ENCODE peak calls at places on chromosomes 6 and 20, in nine cellular contexts. D, M, F, G, E, O, T, C and X are unnamed samples.

GRCh38 chr6:69917834-69918233 is 51.5 kb downstream of the COL19A1 start:
- DNase-seq in D (peak; percentile 7), M (peak; percentile 73), F (peak; percentile 32), G (no peak), E (peak; percentile 94), O (no peak), T (no peak), C (peak; percentile 66), X (peak; percentile 54)

GRCh38 chr20:61520761-61521460 is 268.9 kb downstream of the CDH4 start:
- DNase-seq in D (no peak), M (no peak), F (peak; percentile 70), G (no peak), E (no peak), O (no peak), T (no peak), C (no peak), X (peak; percentile 93)

GRCh38 chr6:40845588-40845987 is 193.4 kb downstream of the UNC5CL start:
- DNase-seq in D (peak; percentile 52), M (peak; percentile 69), F (peak; percentile 42), G (no peak), E (peak; percentile 30), O (peak; percentile 69), T (peak; percentile 36), C (no peak), X (no peak)

GRCh38 chr20:35327074-35327976 is 35.1 kb upstream of the FAM83C start:
- DNase-seq in D (peak; percentile 76), M (peak; percentile 30), F (peak; percentile 48), G (no peak), E (no peak), O (peak; percentile 81), T (no peak), C (no peak), X (no peak)

GRCh38 chr6:21500894-21501293 is 92.7 kb upstream of the SOX4 start:
- DNase-seq in D (no peak), M (no peak), F (no peak), G (no peak), E (no peak), O (no peak), T (no peak), C (no peak), X (no peak)

GRCh38 chr6:2663123-2663522 is 87.6 kb downstream of the MYLK4 start:
- DNase-seq in D (no peak), M (no peak), F (no peak), G (no peak), E (no peak), O (no peak), T (no peak), C (no peak), X (no peak)

GRCh38 chr6:26025047-26025893 is 62.0 kb upstream of the HFE start:
- DNase-seq in D (peak; percentile 77), M (peak; percentile 72), F (peak; percentile 82), G (no peak), E (peak; percentile 61), O (peak; percentile 67), T (peak; percentile 30), C (no peak), X (no peak)

GRCh38 chr6:113779656-113780055 is 77.5 kb upstream of the MARCKS start:
- DNase-seq in D (no peak), M (no peak), F (no peak), G (no peak), E (no peak), O (no peak), T (no peak), C (no peak), X (no peak)

GRCh38 chr6:105596284-105596755 is 193.4 kb upstream of the PREP start:
- DNase-seq in D (peak; percentile 92), M (peak; percentile 95), F (peak; percentile 92), G (no peak), E (peak; percentile 98), O (peak; percentile 30), T (no peak), C (peak; percentile 73), X (peak; percentile 87)

GRCh38 chr6:170271771-170272314 is 19.0 kb downstream of the DLL1 start:
- DNase-seq in D (no peak), M (no peak), F (no peak), G (no peak), E (no peak), O (no peak), T (peak; percentile 61), C (no peak), X (no peak)

GRCh38 chr20:38935285-38935684 is 9.1 kb downstream of the FAM83D start:
- DNase-seq in D (peak; percentile 64), M (peak; percentile 41), F (peak; percentile 14), G (no peak), E (peak; percentile 9), O (no peak), T (no peak), C (no peak), X (no peak)
- TF ChIP-seq CTCF in D (peak; percentile 44), M (peak; percentile 59), F (peak; percentile 21), G (peak; percentile 38), E (peak; percentile 22), O (peak; percentile 18), T (no peak), C (peak; percentile 24), X (peak; percentile 48)

DNA sequence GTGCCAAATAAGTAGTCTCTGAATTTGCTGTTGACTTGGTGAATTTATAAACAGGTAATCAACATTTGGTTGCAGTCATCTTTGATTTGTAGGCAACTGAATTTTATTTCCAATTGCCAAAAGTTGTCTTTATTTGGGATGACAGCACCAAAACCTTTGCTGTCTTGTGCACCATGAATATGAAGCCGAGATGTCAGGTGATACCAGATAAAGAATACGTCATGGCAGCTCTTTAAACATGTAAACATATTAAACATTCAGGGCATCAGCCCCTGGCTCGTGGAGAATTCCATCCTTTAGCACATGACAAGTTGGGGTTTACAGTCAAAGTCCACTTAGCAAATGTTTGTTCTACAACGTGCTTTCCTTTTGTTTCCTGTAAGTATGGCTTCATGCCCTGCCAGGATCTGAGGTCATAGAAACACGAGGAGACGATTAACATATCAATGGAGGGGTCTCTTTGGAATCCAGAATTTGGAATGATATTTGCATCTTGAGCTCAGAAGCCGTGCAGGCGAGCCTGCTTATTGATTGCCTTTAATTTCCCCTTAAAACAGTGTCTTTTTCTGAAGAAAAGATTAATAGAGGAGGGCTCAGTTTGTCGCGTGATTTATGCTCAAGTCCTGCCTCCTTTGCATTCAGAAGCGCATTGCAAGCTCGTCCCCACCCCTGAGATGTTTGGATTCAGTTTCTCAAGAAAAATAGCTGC is 170.2 kb upstream of the ZNF217 start:
- DNase-seq in D (peak; percentile 96), M (peak; percentile 55), F (peak; percentile 52), G (no peak), E (no peak), O (peak; percentile 87), T (no peak), C (no peak), X (no peak)
- H3K4me1 ChIP-seq in D (peaks cover 42% of the 10 kb centered on the region), M (peaks cover 17% of the 10 kb centered on the region), F (peaks cover 5% of the 10 kb centered on the region), G (no peaks in the 10 kb centered on the region), E (no peaks in the 10 kb centered on the region), O (peaks cover 26% of the 10 kb centered on the region), T (no peaks in the 10 kb centered on the region), C (peaks cover 2% of the 10 kb centered on the region), X (no peaks in the 10 kb centered on the region)

DNA sequence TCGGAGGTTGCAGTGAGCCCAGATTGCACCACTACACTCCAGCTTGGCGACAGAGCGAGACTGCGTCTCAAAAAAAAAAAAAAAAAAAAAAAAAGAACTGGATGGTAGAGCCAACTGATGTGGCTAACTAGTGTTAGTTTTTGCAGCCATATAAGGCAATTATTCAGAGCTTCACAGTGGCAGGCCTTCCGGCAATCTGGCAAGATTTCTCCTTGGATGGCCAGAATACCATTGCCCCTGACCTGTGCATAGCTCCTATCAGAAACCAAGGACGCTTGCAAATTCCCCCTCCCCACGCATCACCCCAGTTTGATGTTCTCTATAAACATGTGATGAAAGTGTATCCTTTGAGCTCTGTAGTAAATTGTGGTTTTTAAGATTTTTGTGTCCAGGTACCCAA is 127.0 kb downstream of the RNF144B start:
- DNase-seq in D (no peak), M (no peak), F (no peak), G (no peak), E (no peak), O (no peak), T (no peak), C (no peak), X (no peak)
- H3K4me2 ChIP-seq in D (no peak overlapping the region), M (no peak overlapping the region), F (no peak overlapping the region), G (no peak overlapping the region), E (no peak overlapping the region), O (no peak overlapping the region), T (no peak overlapping the region), C (no peak overlapping the region), X (no peak overlapping the region)

GRCh38 chr20:22490287-22491187 is 93.8 kb downstream of the FOXA2 start:
- DNase-seq in D (peak; percentile 94), M (peak; percentile 61), F (no peak), G (no peak), E (no peak), O (peak; percentile 92), T (no peak), C (no peak), X (no peak)
- TF ChIP-seq CTCF in D (peak; percentile 51), M (peak; percentile 71), F (no peak), G (no peak), E (no peak), O (peak; percentile 30), T (no peak), C (no peak), X (no peak)

DNA sequence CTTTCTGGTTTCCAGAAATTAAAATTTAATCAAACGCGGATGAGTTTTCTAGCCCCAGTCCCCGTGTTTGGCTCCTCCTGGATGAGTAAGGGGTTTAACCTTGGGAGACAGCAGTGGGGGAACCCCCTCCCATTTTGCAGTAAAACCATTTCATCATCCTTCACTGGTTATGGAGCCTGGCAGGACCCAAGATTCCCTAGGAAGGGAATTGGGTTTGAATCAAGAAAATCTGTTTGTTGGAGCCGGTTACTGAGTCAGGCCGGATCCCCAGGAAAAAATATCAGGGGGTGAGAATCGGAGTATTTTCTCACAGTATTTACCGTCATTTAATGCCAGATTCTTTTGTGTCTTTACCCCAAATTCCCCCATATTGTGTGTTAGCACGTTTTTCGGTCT is 769 bp downstream of the YWHAB start:
- DNase-seq in D (no peak), M (no peak), F (no peak), G (no peak), E (no peak), O (no peak), T (no peak), C (no peak), X (no peak)
- H3K4me1 ChIP-seq in D (peaks cover 30% of the 10 kb centered on the region), M (peaks cover 33% of the 10 kb centered on the region), F (no peaks in the 10 kb centered on the region), G (peaks cover 19% of the 10 kb centered on the region), E (peaks cover 19% of the 10 kb centered on the region), O (peaks cover 13% of the 10 kb centered on the region), T (peaks cover 20% of the 10 kb centered on the region), C (peaks cover 31% of the 10 kb centered on the region), X (peaks cover 30% of the 10 kb centered on the region)

DNA sequence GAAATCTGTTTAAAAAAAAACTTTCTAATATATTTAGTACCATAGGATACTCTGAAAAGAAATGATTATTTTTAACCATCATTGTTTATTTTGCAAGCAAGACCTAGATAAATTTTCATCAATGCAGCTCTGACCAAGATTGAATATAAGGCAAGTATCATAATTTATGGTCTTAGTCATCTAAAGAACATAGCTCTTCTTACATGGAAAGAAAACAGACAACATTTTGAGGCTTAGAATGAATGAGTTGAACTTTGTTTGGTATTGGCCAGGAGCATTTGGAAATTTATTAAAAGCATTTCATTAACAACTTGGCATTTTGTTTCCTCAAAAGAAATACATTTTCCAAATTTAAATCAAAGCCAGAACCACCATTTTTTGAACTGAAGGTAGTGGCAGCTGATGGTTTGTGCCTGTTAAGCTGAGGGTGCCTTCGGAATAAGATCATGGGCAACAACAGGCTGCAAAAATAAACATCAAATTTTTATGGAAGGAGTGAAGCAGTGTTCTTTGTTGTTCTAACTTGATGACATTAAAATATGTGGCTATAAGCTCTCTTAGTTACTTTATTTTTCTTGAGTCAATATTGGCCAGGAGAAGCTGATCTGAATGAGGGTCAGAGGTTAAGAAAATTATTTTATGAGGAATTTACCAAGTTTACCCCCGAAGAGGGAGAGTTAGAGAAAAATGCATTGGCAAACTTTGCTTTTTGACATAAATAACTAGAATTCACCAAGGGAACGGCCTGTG is 6.7 kb upstream of the ATXN1 start:
- DNase-seq in D (no peak), M (peak; percentile 41), F (no peak), G (no peak), E (no peak), O (no peak), T (no peak), C (no peak), X (no peak)
- H3K4me2 ChIP-seq in D (peak overlapping the region; percentile 77), M (peak overlapping the region; percentile 78), F (no peak overlapping the region), G (peak overlapping the region; percentile 48), E (no peak overlapping the region), O (no peak overlapping the region), T (no peak overlapping the region), C (peak overlapping the region; percentile 70), X (peak overlapping the region; percentile 63)